ENCODE peak calls at places on chromosomes 16 and 17, in four cellular contexts. F is psoas muscle, T is astrocyte of the cerebellum, K is neural crest cell. S is an unnamed sample.

GRCh38 chr16:47008174-47008573 is 34.7 kb upstream of the DNAJA2 start:
- DNase-seq in F (no peak), T (no peak), K (no peak), S (no peak)

GRCh38 chr17:34567665-34568064 is 11.7 kb upstream of the TMEM132E start:
- DNase-seq in F (no peak), T (no peak), K (no peak), S (no peak)

GRCh38 chr17:31595076-31595475 is 203.6 kb downstream of the RAB11FIP4 start:
- DNase-seq in F (no peak), T (no peak), K (no peak), S (no peak)

GRCh38 chr16:50276801-50277560 is 10.6 kb downstream of the ADCY7 start:
- DNase-seq in F (no peak), T (no peak), K (no peak), S (no peak)

GRCh38 chr17:82231562-82232321 is 2.9 kb downstream of the SLC16A3 start:
- DNase-seq in F (peak; percentile 87), T (no peak), K (peak; percentile 41), S (no peak)

GRCh38 chr16:86751081-86752030 is 173.0 kb downstream of the FOXL1 start:
- DNase-seq in F (no peak), T (peak; percentile 88), K (no peak), S (no peak)

GRCh38 chr16:67181346-67181745 is 2.4 kb downstream of the MATCAP1 start:
- DNase-seq in F (no peak), T (peak; percentile 72), K (no peak), S (no peak)

GRCh38 chr17:43545383-43545632 is 832 bp downstream of the ETV4 start:
- DNase-seq in F (no peak), T (no peak), K (no peak), S (peak; percentile 75)

GRCh38 chr16:22685162-22685830 is 128.7 kb upstream of the HS3ST2 start:
- DNase-seq in F (peak; percentile 60), T (no peak), K (no peak), S (no peak)

GRCh38 chr17:69012895-69013805 is 47.6 kb downstream of the ABCA9 start:
- DNase-seq in F (no peak), T (no peak), K (no peak), S (no peak)

GRCh38 chr17:18257747-18258355 is 687 bp downstream of the FLII start:
- DNase-seq in F (peak; percentile 94), T (no peak), K (no peak), S (peak; percentile 83)

GRCh38 chr17:70405492-70406220 is 236.3 kb downstream of the KCNJ2 start:
- DNase-seq in F (no peak), T (peak; percentile 91), K (no peak), S (no peak)

GRCh38 chr16:88430185-88430523 is 22.9 kb upstream of the ZFPM1 start:
- DNase-seq in F (no peak), T (no peak), K (no peak), S (peak; percentile 79)

GRCh38 chr17:74010903-74011302 is 192.6 kb upstream of the RPL38 start:
- DNase-seq in F (no peak), T (no peak), K (no peak), S (no peak)
- TF ChIP-seq CTCF in F (no peak), T (no peak), K (no peak), S (no peak)

GRCh38 chr17:80292557-80292956 is 31.9 kb downstream of the RNF213 start:
- DNase-seq in F (peak; percentile 16), T (no peak), K (peak; percentile 32), S (no peak)
- TF ChIP-seq CTCF in F (no peak), T (peak; percentile 9), K (peak; percentile 40), S (no peak)

GRCh38 chr17:2937331-2938003 is 125.9 kb downstream of the OR1D5 start:
- DNase-seq in F (no peak), T (no peak), K (no peak), S (no peak)
- TF ChIP-seq CTCF in F (no peak), T (no peak), K (no peak), S (no peak)

GRCh38 chr17:63433746-63434591 is 12.1 kb downstream of the CYB561 start:
- DNase-seq in F (peak; percentile 91), T (peak; percentile 89), K (no peak), S (no peak)

GRCh38 chr17:63436523-63437110 is 9.5 kb downstream of the CYB561 start:
- DNase-seq in F (peak; percentile 63), T (no peak), K (no peak), S (no peak)

GRCh38 chr17:63437287-63438091 is 8.6 kb downstream of the CYB561 start:
- DNase-seq in F (peak; percentile 64), T (no peak), K (no peak), S (no peak)

GRCh38 chr17:63435681-63436522 is 10.2 kb downstream of the CYB561 start:
- DNase-seq in F (no peak), T (no peak), K (no peak), S (peak; percentile 60)

GRCh38 chr17:63434951-63435571 is 11.0 kb downstream of the CYB561 start:
- DNase-seq in F (peak; percentile 76), T (no peak), K (no peak), S (no peak)
- TF ChIP-seq CTCF in F (no peak), T (no peak), K (no peak), S (no peak)

DNA sequence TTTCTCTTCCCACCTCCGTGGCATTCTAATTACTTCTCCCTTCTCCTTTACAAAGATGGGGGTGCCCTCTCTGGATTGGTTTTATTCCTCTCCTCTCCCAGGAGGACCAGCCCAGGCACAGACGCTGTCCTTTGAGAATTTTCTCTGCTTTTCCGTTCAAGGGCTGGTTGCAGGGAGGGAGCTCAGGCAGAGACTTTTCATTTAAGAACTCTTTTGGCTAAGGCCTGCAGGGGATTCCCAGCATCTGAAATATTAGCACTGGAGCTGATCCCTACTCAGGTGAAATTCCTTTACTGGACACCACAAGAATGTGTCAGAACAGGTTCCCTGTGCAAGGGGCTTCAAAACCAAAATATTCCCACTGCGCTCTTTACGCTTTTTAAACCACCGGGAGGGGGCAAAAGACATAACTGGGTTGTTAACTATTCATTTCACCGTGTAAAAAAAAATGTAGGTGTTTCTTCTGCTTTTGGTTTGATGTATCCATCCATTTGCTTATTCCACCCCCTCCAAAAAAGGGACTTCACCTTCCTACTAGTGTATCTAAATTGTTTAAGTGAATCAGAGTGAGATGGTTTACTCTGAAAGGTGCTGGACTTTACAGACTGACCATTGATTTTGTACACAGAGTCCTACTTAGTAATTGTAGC is 1.4 kb downstream of the NFAT5 start:
- DNase-seq in F (no peak), T (peak; percentile 24), K (no peak), S (peak; percentile 58)
- TF ChIP-seq CTCF in F (no peak), T (peak; percentile 30), K (peak; percentile 53), S (no peak)

S was measured in GM20000.